ENCODE peak calls at places on chromosomes 13 and 19, in five cellular contexts. S is endothelial cell, O is lung microvascular endothelial cell, N is Right ventricle myocardium superior, E is hypothalamus. R is an unnamed sample.

GRCh38 chr13:48125794-48126228 is 30.9 kb upstream of the MED4 start:
- DNase-seq in S (no peak), O (peak), N (no peak), E (no peak), R (peak)

GRCh38 chr19:55344444-55344843 is 4.8 kb downstream of the KMT5C start:
- DNase-seq in S (no peak), O (no peak), N (no peak), E (peak), R (peak)

GRCh38 chr13:48678316-48678715 is 24.6 kb downstream of the CYSLTR2 start:
- DNase-seq in S (no peak), O (no peak), N (no peak), E (no peak), R (no peak)

GRCh38 chr13:45238945-45239795 is 38.3 kb upstream of the KCTD4 start:
- DNase-seq in S (no peak), O (no peak), N (no peak), E (no peak), R (no peak)

GRCh38 chr19:30442715-30443114 is 70.5 kb downstream of the ZNF536 start:
- DNase-seq in S (no peak), O (no peak), N (no peak), E (no peak), R (no peak)

GRCh38 chr13:79631260-79631659 is 150.3 kb downstream of the NDFIP2 start:
- DNase-seq in S (no peak), O (peak), N (no peak), E (no peak), R (no peak)

GRCh38 chr19:44807652-44808462 is 1.0 kb upstream of the BCAM start:
- DNase-seq in S (peak), O (peak), N (no peak), E (no peak), R (no peak)

GRCh38 chr13:106567421-106568224 is at the start of gene ARGLU1:
- DNase-seq in S (peak), O (peak), N (peak), E (peak), R (peak)

GRCh38 chr19:49387936-49388372 is at the start of gene KASH5:
- DNase-seq in S (no peak), O (peak), N (peak), E (peak), R (peak)

R was measured in anterior cingulate cortex.